ENCODE peak calls at places on chromosomes 2 and 18, in six cellular contexts. P is CD4-positive, alpha-beta T cell; X is upper lobe of right lung; K is progenitor cell of endocrine pancreas; N is fibroblast of the aortic adventitia; Y is Calu3. C is an unnamed sample.

GRCh38 chr18:6561893-6562292 is 147.2 kb upstream of the L3MBTL4 start:
- DNase-seq in K (no peak), X (no peak), P (no peak), N (no peak), Y (no peak), C (no peak)

GRCh38 chr2:95057535-95058453 is 32.3 kb downstream of the MAL start:
- DNase-seq in X (peak; percentile 36), K (no peak), P (no peak), Y (no peak), N (no peak), C (no peak)

GRCh38 chr2:55490554-55490953 is 29.0 kb upstream of the CFAP36 start:
- DNase-seq in X (no peak), N (peak; percentile 57), Y (no peak), K (no peak), P (no peak), C (no peak)

GRCh38 chr18:30682667-30683066 is 359.9 kb downstream of the DSC3 start:
- DNase-seq in K (no peak), N (no peak), P (no peak), X (no peak), Y (no peak), C (no peak)

GRCh38 chr2:241852981-241853631 is 5.6 kb downstream of the PDCD1 start:
- DNase-seq in X (no peak), Y (no peak), K (no peak), P (no peak), N (no peak), C (no peak)

GRCh38 chr2:141906673-141907072 is 224.1 kb downstream of the LRP1B start:
- DNase-seq in P (no peak), N (no peak), K (no peak), Y (no peak), X (no peak), C (no peak)

GRCh38 chr18:65567372-65567771 is 183.4 kb upstream of the CDH7 start:
- DNase-seq in Y (peak; percentile 19), N (no peak), K (no peak), X (no peak), P (no peak), C (no peak)

GRCh38 chr2:120847700-120848321 is 112.1 kb downstream of the GLI2 start:
- DNase-seq in X (peak; percentile 48), Y (no peak), K (no peak), N (no peak), P (no peak), C (no peak)

GRCh38 chr2:198326431-198326830 is 522.0 kb downstream of the PLCL1 start:
- DNase-seq in K (no peak), P (no peak), X (no peak), Y (no peak), N (no peak), C (no peak)

GRCh38 chr18:10033038-10033437 is 119.2 kb downstream of the VAPA start:
- DNase-seq in Y (no peak), N (no peak), K (no peak), X (no peak), P (no peak), C (no peak)

GRCh38 chr2:223046470-223047053 is 5.4 kb upstream of the KCNE4 start:
- DNase-seq in K (no peak), N (peak; percentile 49), P (no peak), X (no peak), Y (no peak), C (no peak)

GRCh38 chr2:217939220-217939619 is 63.6 kb downstream of the TNS1 start:
- DNase-seq in K (no peak), Y (no peak), X (peak; percentile 46), P (no peak), N (no peak), C (no peak)

GRCh38 chr2:72144412-72144745 is 3.3 kb downstream of the CYP26B1 start:
- DNase-seq in X (no peak), Y (no peak), P (no peak), N (no peak), K (no peak), C (no peak)

GRCh38 chr2:2057125-2057721 is 273.9 kb downstream of the MYT1L start:
- DNase-seq in Y (no peak), N (peak; percentile 14), K (no peak), X (no peak), P (peak; percentile 11), C (no peak)

GRCh38 chr2:60334610-60335009 is 218.8 kb downstream of the BCL11A start:
- DNase-seq in K (no peak), N (no peak), X (no peak), P (no peak), Y (no peak), C (peak; percentile 42)

GRCh38 chr2:174568425-174568824 is 29.2 kb downstream of the WIPF1 start:
- DNase-seq in K (no peak), P (no peak), X (no peak), N (no peak), Y (no peak), C (no peak)

GRCh38 chr18:46448347-46448746 is 208.7 kb downstream of the LOXHD1 start:
- DNase-seq in Y (no peak), N (no peak), P (no peak), K (no peak), X (no peak), C (no peak)

GRCh38 chr18:44909191-44909719 is 228.6 kb downstream of the SETBP1 start:
- DNase-seq in X (no peak), Y (no peak), N (no peak), P (no peak), K (no peak), C (no peak)

GRCh38 chr2:216802516-216803265 is 57.2 kb downstream of the TNP1 start:
- DNase-seq in N (no peak), X (no peak), K (no peak), Y (no peak), P (no peak), C (no peak)

GRCh38 chr2:42874838-42875801 is 82.7 kb upstream of the HAAO start:
- DNase-seq in K (no peak), N (peak; percentile 66), Y (no peak), P (no peak), X (no peak), C (peak; percentile 21)

GRCh38 chr2:31255911-31256571 is 22.1 kb downstream of the EHD3 start:
- DNase-seq in N (no peak), K (no peak), X (no peak), Y (no peak), P (no peak), C (no peak)

GRCh38 chr2:113282747-113283533 is 4.2 kb upstream of the PAX8 start:
- DNase-seq in K (no peak), P (no peak), N (no peak), Y (peak; percentile 96), X (peak; percentile 88), C (no peak)

GRCh38 chr2:88190808-88191721 is 20.9 kb downstream of the THNSL2 start:
- DNase-seq in N (peak; percentile 42), P (no peak), K (peak; percentile 44), X (no peak), Y (peak; percentile 39), C (no peak)

GRCh38 chr2:202669841-202670240 is 35.1 kb downstream of the FAM117B start:
- DNase-seq in X (no peak), N (no peak), Y (no peak), K (no peak), P (no peak), C (no peak)

GRCh38 chr2:217158906-217159305 is 299.0 kb upstream of the TNP1 start:
- DNase-seq in P (no peak), X (no peak), N (no peak), Y (no peak), K (no peak), C (no peak)

GRCh38 chr18:2325308-2325849 is 245.9 kb downstream of the METTL4 start:
- DNase-seq in N (peak; percentile 92), Y (peak; percentile 9), P (no peak), K (no peak), X (no peak), C (no peak)

GRCh38 chr2:212005077-212005671 is 533.4 kb downstream of the ERBB4 start:
- DNase-seq in Y (peak; percentile 57), K (no peak), X (peak; percentile 61), P (no peak), N (peak; percentile 60), C (no peak)

GRCh38 chr2:234136461-234136860 is 86.0 kb downstream of the SPP2 start:
- DNase-seq in X (no peak), N (no peak), P (no peak), K (no peak), Y (peak; percentile 52), C (peak; percentile 19)

GRCh38 chr2:176080540-176081355 is 3.0 kb downstream of the EVX2 start:
- DNase-seq in X (no peak), K (no peak), N (no peak), Y (peak; percentile 30), P (no peak), C (no peak)
- TF ChIP-seq CTCF in X (no peak), K (no peak), N (no peak), Y (no peak), P (no peak), C (no peak)

DNA sequence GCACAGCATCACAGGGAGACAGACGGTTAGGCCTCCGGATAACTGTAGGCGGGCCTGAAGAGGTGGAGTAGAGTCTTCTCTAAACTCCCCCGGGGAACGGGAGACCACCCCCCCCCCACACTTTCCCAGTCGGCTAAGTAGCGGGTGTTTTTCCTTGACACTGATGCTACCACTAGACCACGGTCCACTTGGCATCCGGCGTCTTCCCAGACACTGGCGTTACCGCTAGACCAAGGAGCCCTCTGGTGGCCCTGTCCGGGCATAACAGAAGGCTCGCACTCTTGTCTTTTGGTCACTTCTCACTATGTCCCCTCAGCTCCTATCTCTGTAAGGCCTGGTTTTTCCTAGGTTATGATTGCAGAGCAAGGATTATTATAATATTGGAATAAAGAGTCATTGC is 25.7 kb upstream of the NCL start:
- DNase-seq in P (no peak), X (peak; percentile 65), N (no peak), Y (no peak), K (no peak), C (no peak)
- TF ChIP-seq CTCF in P (no peak), X (peak; percentile 36), N (peak; percentile 34), Y (no peak), K (peak; percentile 30), C (peak; percentile 28)

GRCh38 chr2:6896930-6897759 is 19.6 kb downstream of the RSAD2 start:
- DNase-seq in Y (no peak), X (no peak), N (peak; percentile 64), K (no peak), P (no peak), C (no peak)
- TF ChIP-seq CTCF in Y (peak; percentile 55), X (peak; percentile 73), N (peak; percentile 58), K (peak; percentile 69), P (peak; percentile 90), C (peak; percentile 70)

DNA sequence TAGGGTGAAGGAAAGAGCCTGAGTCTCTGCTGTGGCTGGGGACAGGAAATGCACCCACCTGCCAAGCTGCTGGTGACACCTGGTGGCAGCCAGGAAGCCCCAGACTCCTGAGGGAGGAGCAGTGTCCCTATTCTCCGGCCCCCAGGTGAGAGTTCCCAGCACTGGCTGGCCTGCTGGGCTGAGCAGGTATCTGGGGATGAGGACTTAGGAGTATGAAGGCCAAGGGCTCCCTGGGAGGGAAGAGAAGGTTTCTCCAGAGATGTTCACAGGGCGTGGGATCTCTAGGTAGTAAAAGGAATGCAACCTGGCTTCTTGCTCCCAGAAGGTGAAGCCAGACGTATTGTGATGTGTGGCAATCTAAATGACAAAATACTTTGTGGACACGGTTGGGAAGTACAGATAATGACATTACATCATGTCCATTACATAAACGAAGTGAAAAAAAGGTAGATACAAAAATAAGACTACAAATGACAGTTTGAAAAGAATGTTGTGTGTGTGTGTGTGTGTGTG is 75.8 kb upstream of the SLC1A4 start:
- DNase-seq in K (peak; percentile 40), P (no peak), N (no peak), Y (peak; percentile 77), X (no peak), C (no peak)
- TF ChIP-seq CTCF in K (peak; percentile 75), P (peak; percentile 39), N (no peak), Y (peak; percentile 59), X (peak; percentile 10), C (peak; percentile 26)

C was measured in osteocyte.